ENCODE peak calls at places on chromosomes 5 and 9, in five cellular contexts. One of them, this sample, is unnamed.

GRCh38 chr5:58354827-58355226 is 105.1 kb downstream of the PLK2 start:
- DNase-seq in neural progenitor cell: no peak
- DNase-seq in stimulated activated CD4-positive, alpha-beta T cell treated with anti-CD3 and anti-CD28 coated beads, Interleukin-2, amount 100 ng/mL, for 48 hours: no peak
- DNase-seq in WERI-Rb-1: no peak
- DNase-seq in choroid plexus epithelial cell: no peak
- DNase-seq in this sample: no peak

GRCh38 chr9:36993933-36994764 is 39.9 kb downstream of the PAX5 start:
- DNase-seq in neural progenitor cell: no peak
- DNase-seq in stimulated activated CD4-positive, alpha-beta T cell treated with anti-CD3 and anti-CD28 coated beads, Interleukin-2, amount 100 ng/mL, for 48 hours: no peak
- DNase-seq in WERI-Rb-1: no peak
- DNase-seq in choroid plexus epithelial cell: no peak
- DNase-seq in this sample: peak

GRCh38 chr5:142280066-142281011 is 44.5 kb downstream of the SPRY4 start:
- DNase-seq in neural progenitor cell: peak
- DNase-seq in stimulated activated CD4-positive, alpha-beta T cell treated with anti-CD3 and anti-CD28 coated beads, Interleukin-2, amount 100 ng/mL, for 48 hours: no peak
- DNase-seq in WERI-Rb-1: no peak
- DNase-seq in choroid plexus epithelial cell: peak
- DNase-seq in this sample: no peak

GRCh38 chr5:45862763-45863162 is 166.6 kb upstream of the HCN1 start:
- DNase-seq in neural progenitor cell: no peak
- DNase-seq in stimulated activated CD4-positive, alpha-beta T cell treated with anti-CD3 and anti-CD28 coated beads, Interleukin-2, amount 100 ng/mL, for 48 hours: no peak
- DNase-seq in WERI-Rb-1: no peak
- DNase-seq in choroid plexus epithelial cell: no peak
- DNase-seq in this sample: no peak

GRCh38 chr9:37209431-37210386 is 89.3 kb downstream of the ZCCHC7 start:
- DNase-seq in neural progenitor cell: peak
- DNase-seq in stimulated activated CD4-positive, alpha-beta T cell treated with anti-CD3 and anti-CD28 coated beads, Interleukin-2, amount 100 ng/mL, for 48 hours: no peak
- DNase-seq in WERI-Rb-1: peak
- DNase-seq in choroid plexus epithelial cell: no peak
- DNase-seq in this sample: no peak

GRCh38 chr5:455806-456205 is 12.8 kb downstream of the EXOC3 start:
- DNase-seq in neural progenitor cell: no peak
- DNase-seq in stimulated activated CD4-positive, alpha-beta T cell treated with anti-CD3 and anti-CD28 coated beads, Interleukin-2, amount 100 ng/mL, for 48 hours: no peak
- DNase-seq in WERI-Rb-1: peak
- DNase-seq in choroid plexus epithelial cell: no peak
- DNase-seq in this sample: no peak

GRCh38 chr5:9245071-9245470 is 300.8 kb downstream of the SEMA5A start:
- DNase-seq in neural progenitor cell: no peak
- DNase-seq in stimulated activated CD4-positive, alpha-beta T cell treated with anti-CD3 and anti-CD28 coated beads, Interleukin-2, amount 100 ng/mL, for 48 hours: no peak
- DNase-seq in WERI-Rb-1: no peak
- DNase-seq in choroid plexus epithelial cell: peak
- DNase-seq in this sample: no peak

GRCh38 chr9:119003882-119004617 is 365.2 kb downstream of the BRINP1 start:
- DNase-seq in neural progenitor cell: no peak
- DNase-seq in stimulated activated CD4-positive, alpha-beta T cell treated with anti-CD3 and anti-CD28 coated beads, Interleukin-2, amount 100 ng/mL, for 48 hours: no peak
- DNase-seq in WERI-Rb-1: no peak
- DNase-seq in choroid plexus epithelial cell: no peak
- DNase-seq in this sample: no peak

GRCh38 chr9:27019589-27019988 is 14.1 kb upstream of the LRRC19 start:
- DNase-seq in neural progenitor cell: no peak
- DNase-seq in stimulated activated CD4-positive, alpha-beta T cell treated with anti-CD3 and anti-CD28 coated beads, Interleukin-2, amount 100 ng/mL, for 48 hours: no peak
- DNase-seq in WERI-Rb-1: no peak
- DNase-seq in choroid plexus epithelial cell: peak
- DNase-seq in this sample: no peak

GRCh38 chr9:84062538-84062937 is 81.9 kb downstream of the RMI1 start:
- DNase-seq in neural progenitor cell: no peak
- DNase-seq in stimulated activated CD4-positive, alpha-beta T cell treated with anti-CD3 and anti-CD28 coated beads, Interleukin-2, amount 100 ng/mL, for 48 hours: no peak
- DNase-seq in WERI-Rb-1: no peak
- DNase-seq in choroid plexus epithelial cell: no peak
- DNase-seq in this sample: no peak

GRCh38 chr5:164608507-164608906 is 1103.1 kb downstream of the MAT2B start:
- DNase-seq in neural progenitor cell: no peak
- DNase-seq in stimulated activated CD4-positive, alpha-beta T cell treated with anti-CD3 and anti-CD28 coated beads, Interleukin-2, amount 100 ng/mL, for 48 hours: no peak
- DNase-seq in WERI-Rb-1: no peak
- DNase-seq in choroid plexus epithelial cell: no peak
- DNase-seq in this sample: no peak